ENCODE peak calls at places on chromosomes 13 and 19, in seven cellular contexts. One of them, this sample, is unnamed.

GRCh38 chr19:19747357-19748220 is 14.7 kb upstream of the ZNF14 start:
- DNase-seq in central memory CD8-positive, alpha-beta T cell: no peak
- DNase-seq in ecto neural progenitor cell: peak
- DNase-seq in T-helper 17 cell: no peak
- DNase-seq in mucosa of descending colon: no peak
- DNase-seq in mucosa of gallbladder: no peak
- DNase-seq in HEK293T: no peak
- DNase-seq in this sample: no peak

GRCh38 chr19:48372904-48373303 is 8.7 kb downstream of the SYNGR4 start:
- DNase-seq in central memory CD8-positive, alpha-beta T cell: no peak
- DNase-seq in ecto neural progenitor cell: no peak
- DNase-seq in T-helper 17 cell: no peak
- DNase-seq in mucosa of descending colon: no peak
- DNase-seq in mucosa of gallbladder: no peak
- DNase-seq in HEK293T: no peak
- DNase-seq in this sample: no peak

GRCh38 chr13:46389985-46390384 is 2.9 kb upstream of the RUBCNL start:
- DNase-seq in central memory CD8-positive, alpha-beta T cell: no peak
- DNase-seq in ecto neural progenitor cell: no peak
- DNase-seq in T-helper 17 cell: no peak
- DNase-seq in mucosa of descending colon: peak
- DNase-seq in mucosa of gallbladder: no peak
- DNase-seq in HEK293T: no peak
- DNase-seq in this sample: no peak

GRCh38 chr13:38090913-38091312 is 221.3 kb upstream of the TRPC4 start:
- DNase-seq in central memory CD8-positive, alpha-beta T cell: no peak
- DNase-seq in ecto neural progenitor cell: no peak
- DNase-seq in T-helper 17 cell: no peak
- DNase-seq in mucosa of descending colon: no peak
- DNase-seq in mucosa of gallbladder: no peak
- DNase-seq in HEK293T: no peak
- DNase-seq in this sample: no peak

GRCh38 chr13:76380436-76381065 is 505.7 kb downstream of the KCTD12 start:
- DNase-seq in central memory CD8-positive, alpha-beta T cell: no peak
- DNase-seq in ecto neural progenitor cell: no peak
- DNase-seq in T-helper 17 cell: no peak
- DNase-seq in mucosa of descending colon: no peak
- DNase-seq in mucosa of gallbladder: no peak
- DNase-seq in HEK293T: no peak
- DNase-seq in this sample: no peak

GRCh38 chr13:44921931-44922758 is 67.1 kb downstream of the NUFIP1 start:
- DNase-seq in central memory CD8-positive, alpha-beta T cell: no peak
- DNase-seq in ecto neural progenitor cell: no peak
- DNase-seq in T-helper 17 cell: no peak
- DNase-seq in mucosa of descending colon: no peak
- DNase-seq in mucosa of gallbladder: no peak
- DNase-seq in HEK293T: no peak
- DNase-seq in this sample: no peak

GRCh38 chr19:9981406-9982260 is 28.7 kb downstream of the COL5A3 start:
- DNase-seq in central memory CD8-positive, alpha-beta T cell: no peak
- DNase-seq in ecto neural progenitor cell: no peak
- DNase-seq in T-helper 17 cell: no peak
- DNase-seq in mucosa of descending colon: no peak
- DNase-seq in mucosa of gallbladder: no peak
- DNase-seq in HEK293T: no peak
- DNase-seq in this sample: no peak

GRCh38 chr13:102771298-102772041 is 2.1 kb downstream of the TEX30 start:
- DNase-seq in central memory CD8-positive, alpha-beta T cell: no peak
- DNase-seq in ecto neural progenitor cell: no peak
- DNase-seq in T-helper 17 cell: no peak
- DNase-seq in mucosa of descending colon: no peak
- DNase-seq in mucosa of gallbladder: no peak
- DNase-seq in HEK293T: no peak
- DNase-seq in this sample: no peak

GRCh38 chr13:27338816-27339215 is 68.2 kb downstream of the RASL11A start:
- DNase-seq in central memory CD8-positive, alpha-beta T cell: no peak
- DNase-seq in ecto neural progenitor cell: no peak
- DNase-seq in T-helper 17 cell: no peak
- DNase-seq in mucosa of descending colon: no peak
- DNase-seq in mucosa of gallbladder: no peak
- DNase-seq in HEK293T: peak
- DNase-seq in this sample: no peak

GRCh38 chr13:26344980-26345379 is 91.1 kb downstream of the CDK8 start:
- DNase-seq in central memory CD8-positive, alpha-beta T cell: no peak
- DNase-seq in ecto neural progenitor cell: no peak
- DNase-seq in T-helper 17 cell: no peak
- DNase-seq in mucosa of descending colon: no peak
- DNase-seq in mucosa of gallbladder: no peak
- DNase-seq in HEK293T: no peak
- DNase-seq in this sample: no peak

GRCh38 chr19:28943651-28944050 is 269.3 kb downstream of the UQCRFS1 start:
- DNase-seq in central memory CD8-positive, alpha-beta T cell: no peak
- DNase-seq in ecto neural progenitor cell: no peak
- DNase-seq in T-helper 17 cell: no peak
- DNase-seq in mucosa of descending colon: no peak
- DNase-seq in mucosa of gallbladder: no peak
- DNase-seq in HEK293T: no peak
- DNase-seq in this sample: no peak

This sample was measured in type B pancreatic cell.